ENCODE peak calls at places on chromosomes 2 and 18, in nine cellular contexts. O is NCI-H1092; B is BJ; Z is EL; U is NCI-H2171; Q is activated CD4-positive, alpha-beta memory T cell treated with anti-CD3 and anti-CD28 coated beads, Interleukin-2, amount 10 ng/mL, durations not matched to agents 7 days and 5 days; T is activated CD4-positive, alpha-beta T cell treated with anti-CD3 and anti-CD28 coated beads for 24 hours; P is amniotic stem cell; E is KG1. H is an unnamed sample.

GRCh38 chr2:121999273-121999672 is 243.8 kb downstream of the TSN start:
- DNase-seq in Q (no peak), B (no peak), T (no peak), O (no peak), Z (peak; percentile 40), E (peak; percentile 80), P (no peak), U (no peak), H (peak; percentile 31)

GRCh38 chr2:113219889-113220641 is 46.3 kb downstream of the PSD4 start:
- DNase-seq in O (no peak), U (no peak), B (no peak), E (no peak), Q (no peak), T (no peak), P (no peak), Z (peak; percentile 62), H (no peak)

GRCh38 chr2:105873721-105874120 is 129.0 kb downstream of the NCK2 start:
- DNase-seq in Q (peak; percentile 53), T (peak; percentile 50), B (no peak), E (no peak), P (no peak), U (no peak), O (no peak), Z (peak; percentile 89), H (peak; percentile 63)

GRCh38 chr2:54708584-54709340 is 14.7 kb upstream of the EML6 start:
- DNase-seq in P (no peak), O (no peak), E (no peak), Q (no peak), B (no peak), Z (no peak), U (no peak), T (no peak), H (no peak)

GRCh38 chr2:54455584-54456525 is at the start of gene SPTBN1:
- DNase-seq in P (peak; percentile 74), B (peak; percentile 41), Q (no peak), O (peak; percentile 44), T (no peak), Z (peak; percentile 91), E (no peak), U (peak; percentile 84), H (peak; percentile 40)

GRCh38 chr2:86412007-86412406 is 29.2 kb upstream of the KDM3A start:
- DNase-seq in O (no peak), E (no peak), Z (no peak), T (no peak), P (no peak), Q (no peak), B (no peak), U (no peak), H (no peak)

GRCh38 chr18:3037423-3037915 is 24.5 kb upstream of the LPIN2 start:
- DNase-seq in T (no peak), P (no peak), E (no peak), Q (peak; percentile 49), O (no peak), U (no peak), Z (peak; percentile 63), B (no peak), H (peak; percentile 66)

GRCh38 chr2:129912871-129913694 is 66.4 kb upstream of the RAB6C start:
- DNase-seq in O (no peak), B (no peak), Z (no peak), P (no peak), Q (no peak), E (no peak), T (no peak), U (no peak), H (no peak)